ENCODE peak calls at places on chromosomes 6 and 20, in ten cellular contexts. M is SJSA1; D is tibial artery; T is cardiac muscle cell; A is CD8-positive, alpha-beta memory T cell; L is colonic mucosa; G is fibroblast of lung; Z is aorta; N is iPS DF 6.9; P is hepatocyte. C is an unnamed sample.

GRCh38 chr6:16102208-16102607 is 26.7 kb upstream of the MYLIP start:
- DNase-seq in L (no peak), M (no peak), A (no peak), Z (no peak), T (no peak), P (no peak), N (no peak), D (no peak), G (no peak), C (no peak)

GRCh38 chr6:149389509-149390297 is 10.4 kb upstream of the SUMO4 start:
- DNase-seq in P (no peak), G (no peak), T (peak; percentile 20), Z (no peak), L (no peak), A (no peak), N (no peak), M (no peak), D (no peak), C (no peak)

GRCh38 chr6:15447546-15448232 is 201.8 kb downstream of the JARID2 start:
- DNase-seq in Z (no peak), N (no peak), T (no peak), P (no peak), D (no peak), A (no peak), G (no peak), M (no peak), L (no peak), C (no peak)

GRCh38 chr6:106056060-106056737 is 29.9 kb upstream of the PRDM1 start:
- DNase-seq in A (peak; percentile 46), N (no peak), T (no peak), L (no peak), Z (no peak), G (no peak), P (no peak), M (no peak), D (no peak), C (no peak)

GRCh38 chr6:24642061-24642460 is 3.9 kb downstream of the KIAA0319 start:
- DNase-seq in T (no peak), M (no peak), P (no peak), D (no peak), G (no peak), N (no peak), A (no peak), L (no peak), Z (no peak), C (no peak)

GRCh38 chr6:37435816-37436215 is 2.8 kb downstream of the CMTR1 start:
- DNase-seq in T (no peak), L (no peak), Z (no peak), N (no peak), A (no peak), M (no peak), P (no peak), D (no peak), G (no peak), C (no peak)

GRCh38 chr6:170313716-170314295 is 7.2 kb downstream of the FAM120B start:
- DNase-seq in N (no peak), G (no peak), D (no peak), T (no peak), P (no peak), M (no peak), L (no peak), A (no peak), Z (no peak), C (no peak)

GRCh38 chr6:146106532-146106931 is 77.7 kb downstream of the GRM1 start:
- DNase-seq in T (no peak), D (no peak), P (no peak), Z (no peak), L (no peak), G (no peak), N (no peak), M (no peak), A (no peak), C (no peak)

GRCh38 chr6:54198134-54198533 is 86.9 kb downstream of the MLIP start:
- DNase-seq in M (no peak), P (peak; percentile 11), N (no peak), D (no peak), A (no peak), Z (no peak), L (no peak), T (peak; percentile 36), G (no peak), C (no peak)

GRCh38 chr6:166616261-166617226 is 10.5 kb downstream of the RPS6KA2 start:
- DNase-seq in D (peak; percentile 48), P (no peak), T (no peak), Z (no peak), M (peak; percentile 39), L (peak; percentile 9), G (no peak), N (no peak), A (no peak), C (no peak)

GRCh38 chr6:141364694-141365093 is 768.0 kb upstream of the GJE1 start:
- DNase-seq in D (no peak), T (no peak), A (no peak), M (no peak), Z (no peak), L (no peak), G (no peak), P (no peak), N (no peak), C (no peak)

GRCh38 chr6:5732496-5732895 is 274.2 kb downstream of the NRN1 start:
- DNase-seq in T (no peak), Z (no peak), L (no peak), A (no peak), M (no peak), D (no peak), N (no peak), G (no peak), P (no peak), C (no peak)

GRCh38 chr6:5167501-5167900 is 82.4 kb downstream of the PPP1R3G start:
- DNase-seq in T (no peak), N (no peak), M (no peak), D (no peak), A (no peak), L (no peak), G (peak; percentile 63), P (no peak), Z (no peak), C (no peak)

GRCh38 chr20:6626805-6627204 is 140.7 kb upstream of the BMP2 start:
- DNase-seq in N (peak; percentile 20), D (no peak), Z (no peak), G (no peak), M (no peak), L (no peak), T (no peak), P (no peak), A (no peak), C (no peak)

GRCh38 chr6:1971612-1972011 is 273.8 kb downstream of the GMDS start:
- DNase-seq in D (no peak), T (no peak), L (no peak), A (no peak), G (peak; percentile 25), N (no peak), Z (no peak), P (no peak), M (no peak), C (no peak)

GRCh38 chr6:27214126-27214601 is 33.3 kb upstream of the PRSS16 start:
- DNase-seq in G (no peak), A (no peak), D (no peak), P (no peak), M (no peak), L (no peak), N (no peak), Z (no peak), T (no peak), C (no peak)
- H3K9me3 ChIP-seq in G (no peaks in the 10 kb centered on the region), A (no peaks in the 10 kb centered on the region), D (peaks cover 20% of the 10 kb centered on the region), P (no peaks in the 10 kb centered on the region), M (peaks cover 7% of the 10 kb centered on the region), L (no peaks in the 10 kb centered on the region), N (no peaks in the 10 kb centered on the region), Z (peaks cover 5% of the 10 kb centered on the region), T (no peaks in the 10 kb centered on the region), C (no peaks in the 10 kb centered on the region)

DNA sequence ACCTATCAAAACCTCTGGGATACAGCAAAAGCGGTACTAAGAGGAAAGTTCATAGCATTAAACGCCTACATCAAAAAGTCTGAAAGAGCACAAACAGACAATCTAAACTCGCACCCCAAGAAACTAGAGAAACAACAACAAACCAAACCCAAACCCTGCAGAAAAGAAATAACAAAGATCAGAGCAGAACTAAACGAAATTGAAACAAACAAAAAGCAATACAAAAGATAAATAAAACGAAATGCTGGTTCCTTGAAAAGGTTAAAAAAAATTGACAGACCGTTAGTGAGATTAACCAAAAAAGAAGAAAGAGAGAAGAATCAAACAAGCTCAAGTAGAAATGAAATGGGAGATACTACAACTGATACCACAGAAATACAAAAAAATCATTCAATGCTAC is 302.3 kb downstream of the RNGTT start:
- DNase-seq in T (no peak), P (no peak), Z (no peak), L (no peak), M (no peak), D (no peak), G (no peak), A (no peak), N (no peak), C (no peak)
- H3K9me3 ChIP-seq in T (no peaks in the 10 kb centered on the region), P (no peaks in the 10 kb centered on the region), Z (peaks cover 6% of the 10 kb centered on the region), L (no peaks in the 10 kb centered on the region), M (peaks cover 2% of the 10 kb centered on the region), D (peaks cover 28% of the 10 kb centered on the region), G (no peaks in the 10 kb centered on the region), A (no peaks in the 10 kb centered on the region), N (no peaks in the 10 kb centered on the region), C (peaks cover 7% of the 10 kb centered on the region)

GRCh38 chr6:3293271-3294155 is 34.8 kb downstream of the PSMG4 start:
- DNase-seq in T (no peak), P (no peak), N (no peak), M (no peak), G (no peak), D (peak; percentile 9), Z (no peak), L (no peak), A (no peak), C (no peak)

GRCh38 chr6:3291346-3291745 is 32.6 kb downstream of the PSMG4 start:
- DNase-seq in N (no peak), G (no peak), P (no peak), M (no peak), D (peak; percentile 2), A (no peak), Z (no peak), L (no peak), T (no peak), C (no peak)

GRCh38 chr6:3294396-3294795 is 35.6 kb downstream of the PSMG4 start:
- DNase-seq in N (no peak), M (no peak), L (no peak), T (no peak), A (no peak), D (no peak), P (no peak), G (no peak), Z (no peak), C (no peak)

GRCh38 chr6:3291987-3292386 is 33.2 kb downstream of the PSMG4 start:
- DNase-seq in L (no peak), N (no peak), T (peak; percentile 9), D (peak; percentile 47), A (no peak), G (no peak), Z (no peak), P (no peak), M (no peak), C (no peak)

GRCh38 chr6:3292431-3293197 is 33.9 kb downstream of the PSMG4 start:
- DNase-seq in G (no peak), A (no peak), L (no peak), M (no peak), N (no peak), Z (no peak), P (no peak), T (no peak), D (peak; percentile 54), C (no peak)
- H3K9me3 ChIP-seq in G (no peaks in the 10 kb centered on the region), A (no peaks in the 10 kb centered on the region), L (no peaks in the 10 kb centered on the region), M (no peaks in the 10 kb centered on the region), N (no peaks in the 10 kb centered on the region), Z (no peaks in the 10 kb centered on the region), P (no peaks in the 10 kb centered on the region), T (no peaks in the 10 kb centered on the region), D (no peaks in the 10 kb centered on the region), C (no peaks in the 10 kb centered on the region)

GRCh38 chr20:59788196-59788735 is 145.2 kb downstream of the SYCP2 start:
- DNase-seq in L (no peak), N (no peak), A (no peak), T (no peak), Z (no peak), G (no peak), P (no peak), D (peak; percentile 35), M (peak; percentile 20), C (no peak)
- H3K9me3 ChIP-seq in L (no peaks in the 10 kb centered on the region), N (peaks cover 9% of the 10 kb centered on the region), A (no peaks in the 10 kb centered on the region), T (no peaks in the 10 kb centered on the region), Z (peaks cover 6% of the 10 kb centered on the region), G (no peaks in the 10 kb centered on the region), P (no peaks in the 10 kb centered on the region), D (peaks cover 13% of the 10 kb centered on the region), M (no peaks in the 10 kb centered on the region), C (no peaks in the 10 kb centered on the region)

C was measured in T-helper 17 cell.